ENCODE peak calls at places on chromosomes 11 and 22, in seven cellular contexts. One of them, this sample, is unnamed.

GRCh38 chr11:1224491-1225385 is 1.9 kb downstream of the MUC5B start:
- DNase-seq in nephron progenitor cell: peak
- DNase-seq in adrenal gland: no peak
- DNase-seq in H9: peak
- DNase-seq in fibroblast of mammary gland: no peak
- DNase-seq in kidney: peak
- DNase-seq in neural crest cell: no peak
- DNase-seq in this sample: peak

GRCh38 chr11:83566948-83567347 is 280.8 kb upstream of the CCDC90B start:
- DNase-seq in nephron progenitor cell: no peak
- DNase-seq in adrenal gland: no peak
- DNase-seq in H9: no peak
- DNase-seq in fibroblast of mammary gland: peak
- DNase-seq in kidney: no peak
- DNase-seq in neural crest cell: no peak
- DNase-seq in this sample: no peak

GRCh38 chr11:63765688-63766241 is 2.8 kb downstream of the ZFTA start:
- DNase-seq in nephron progenitor cell: peak
- DNase-seq in adrenal gland: no peak
- DNase-seq in H9: no peak
- DNase-seq in fibroblast of mammary gland: no peak
- DNase-seq in kidney: peak
- DNase-seq in neural crest cell: peak
- DNase-seq in this sample: no peak

GRCh38 chr11:44463751-44464150 is 101.7 kb upstream of the CD82 start:
- DNase-seq in nephron progenitor cell: no peak
- DNase-seq in adrenal gland: no peak
- DNase-seq in H9: no peak
- DNase-seq in fibroblast of mammary gland: no peak
- DNase-seq in kidney: no peak
- DNase-seq in neural crest cell: no peak
- DNase-seq in this sample: no peak

GRCh38 chr11:1501421-1502167 is 15.0 kb upstream of the MOB2 start:
- DNase-seq in nephron progenitor cell: no peak
- DNase-seq in adrenal gland: no peak
- DNase-seq in H9: no peak
- DNase-seq in fibroblast of mammary gland: no peak
- DNase-seq in kidney: peak
- DNase-seq in neural crest cell: no peak
- DNase-seq in this sample: no peak

GRCh38 chr11:12087075-12087775 is 23.2 kb upstream of the MICAL2 start:
- DNase-seq in nephron progenitor cell: no peak
- DNase-seq in adrenal gland: no peak
- DNase-seq in H9: no peak
- DNase-seq in fibroblast of mammary gland: peak
- DNase-seq in kidney: no peak
- DNase-seq in neural crest cell: no peak
- DNase-seq in this sample: no peak

GRCh38 chr11:35040221-35040942 is 98.6 kb upstream of the CD44 start:
- DNase-seq in nephron progenitor cell: no peak
- DNase-seq in adrenal gland: no peak
- DNase-seq in H9: no peak
- DNase-seq in fibroblast of mammary gland: peak
- DNase-seq in kidney: no peak
- DNase-seq in neural crest cell: no peak
- DNase-seq in this sample: no peak

GRCh38 chr11:86037743-86038142 is 31.1 kb downstream of the PICALM start:
- DNase-seq in nephron progenitor cell: no peak
- DNase-seq in adrenal gland: no peak
- DNase-seq in H9: no peak
- DNase-seq in fibroblast of mammary gland: no peak
- DNase-seq in kidney: no peak
- DNase-seq in neural crest cell: no peak
- DNase-seq in this sample: no peak

GRCh38 chr11:99316761-99317475 is 296.2 kb downstream of the CNTN5 start:
- DNase-seq in nephron progenitor cell: no peak
- DNase-seq in adrenal gland: no peak
- DNase-seq in H9: no peak
- DNase-seq in fibroblast of mammary gland: no peak
- DNase-seq in kidney: no peak
- DNase-seq in neural crest cell: no peak
- DNase-seq in this sample: no peak

GRCh38 chr22:37378642-37379058 is 48.6 kb downstream of the ELFN2 start:
- DNase-seq in nephron progenitor cell: no peak
- DNase-seq in adrenal gland: no peak
- DNase-seq in H9: no peak
- DNase-seq in fibroblast of mammary gland: no peak
- DNase-seq in kidney: no peak
- DNase-seq in neural crest cell: no peak
- DNase-seq in this sample: no peak

GRCh38 chr22:31530816-31531180 is 34.5 kb downstream of the SFI1 start:
- DNase-seq in nephron progenitor cell: no peak
- DNase-seq in adrenal gland: no peak
- DNase-seq in H9: no peak
- DNase-seq in fibroblast of mammary gland: no peak
- DNase-seq in kidney: no peak
- DNase-seq in neural crest cell: no peak
- DNase-seq in this sample: no peak

GRCh38 chr11:123111465-123111864 is 49.5 kb upstream of the HSPA8 start:
- DNase-seq in nephron progenitor cell: no peak
- DNase-seq in adrenal gland: no peak
- DNase-seq in H9: no peak
- DNase-seq in fibroblast of mammary gland: peak
- DNase-seq in kidney: no peak
- DNase-seq in neural crest cell: no peak
- DNase-seq in this sample: peak

DNA sequence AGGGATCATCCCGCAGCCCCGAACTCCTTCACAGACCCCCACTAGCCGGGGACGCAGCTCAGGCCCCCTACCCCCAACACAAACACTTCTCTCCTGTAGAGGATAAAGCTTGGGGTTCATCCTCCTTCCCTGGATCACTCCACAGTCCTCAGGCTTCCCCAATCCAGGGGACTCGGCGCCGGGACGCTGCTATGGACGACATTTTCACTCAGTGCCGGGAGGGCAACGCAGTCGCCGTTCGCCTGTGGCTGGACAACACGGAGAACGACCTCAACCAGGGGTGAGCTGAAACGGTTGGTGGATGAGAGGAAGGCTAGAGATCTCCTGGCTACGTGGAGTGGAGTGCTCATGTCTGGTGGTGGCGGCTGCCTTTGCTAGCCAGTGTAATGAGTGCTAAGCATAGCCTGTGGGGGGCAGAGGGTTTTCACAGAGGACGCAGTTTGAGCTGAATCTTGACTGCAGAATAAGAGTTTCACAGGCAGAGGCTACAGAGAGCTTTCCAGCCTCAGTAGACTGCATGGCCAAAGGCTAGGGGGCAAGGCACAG is 580 bp downstream of the ILK start:
- DNase-seq in nephron progenitor cell: peak
- DNase-seq in adrenal gland: peak
- DNase-seq in H9: peak
- DNase-seq in fibroblast of mammary gland: peak
- DNase-seq in kidney: peak
- DNase-seq in neural crest cell: no peak
- DNase-seq in this sample: no peak
- TF ChIP-seq CTCF in nephron progenitor cell: no peak
- TF ChIP-seq CTCF in adrenal gland: no peak
- TF ChIP-seq CTCF in H9: peak
- TF ChIP-seq CTCF in fibroblast of mammary gland: peak
- TF ChIP-seq CTCF in kidney: peak
- TF ChIP-seq CTCF in neural crest cell: peak
- TF ChIP-seq CTCF in this sample: peak

DNA sequence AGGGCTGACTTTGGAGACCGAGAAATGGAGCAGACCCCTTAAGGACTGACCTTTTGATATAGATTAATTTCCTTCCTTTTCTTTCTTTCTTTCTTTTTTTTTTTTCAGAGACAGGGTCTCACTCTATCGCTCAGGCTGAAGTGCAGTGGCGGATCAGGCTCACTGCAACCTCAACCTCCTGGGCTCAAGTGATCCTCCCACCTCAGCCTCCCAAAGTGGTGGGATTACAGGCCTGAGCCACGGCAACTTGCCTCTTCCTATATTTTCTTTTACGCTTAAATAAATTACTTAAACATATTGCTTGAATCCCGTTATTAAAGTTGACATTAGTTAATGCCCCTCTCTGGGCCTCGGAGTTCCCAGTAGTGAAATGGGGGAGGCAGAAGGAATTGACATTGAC is 350 bp upstream of the KCTD14 start:
- DNase-seq in nephron progenitor cell: no peak
- DNase-seq in adrenal gland: no peak
- DNase-seq in H9: no peak
- DNase-seq in fibroblast of mammary gland: no peak
- DNase-seq in kidney: no peak
- DNase-seq in neural crest cell: no peak
- DNase-seq in this sample: no peak
- TF ChIP-seq CTCF in nephron progenitor cell: no peak
- TF ChIP-seq CTCF in adrenal gland: no peak
- TF ChIP-seq CTCF in H9: no peak
- TF ChIP-seq CTCF in fibroblast of mammary gland: no peak
- TF ChIP-seq CTCF in kidney: no peak
- TF ChIP-seq CTCF in neural crest cell: no peak
- TF ChIP-seq CTCF in this sample: no peak

GRCh38 chr11:66068154-66068821 is 1.8 kb upstream of the PACS1 start:
- DNase-seq in nephron progenitor cell: peak
- DNase-seq in adrenal gland: peak
- DNase-seq in H9: peak
- DNase-seq in fibroblast of mammary gland: peak
- DNase-seq in kidney: no peak
- DNase-seq in neural crest cell: peak
- DNase-seq in this sample: peak

GRCh38 chr11:66071326-66071870 is 1.3 kb downstream of the PACS1 start:
- DNase-seq in nephron progenitor cell: no peak
- DNase-seq in adrenal gland: no peak
- DNase-seq in H9: no peak
- DNase-seq in fibroblast of mammary gland: no peak
- DNase-seq in kidney: no peak
- DNase-seq in neural crest cell: no peak
- DNase-seq in this sample: no peak

GRCh38 chr11:66070604-66071325 is 693 bp downstream of the PACS1 start:
- DNase-seq in nephron progenitor cell: peak
- DNase-seq in adrenal gland: peak
- DNase-seq in H9: peak
- DNase-seq in fibroblast of mammary gland: peak
- DNase-seq in kidney: peak
- DNase-seq in neural crest cell: peak
- DNase-seq in this sample: no peak

GRCh38 chr11:66068923-66069714 is 953 bp upstream of the PACS1 start:
- DNase-seq in nephron progenitor cell: no peak
- DNase-seq in adrenal gland: peak
- DNase-seq in H9: no peak
- DNase-seq in fibroblast of mammary gland: peak
- DNase-seq in kidney: peak
- DNase-seq in neural crest cell: no peak
- DNase-seq in this sample: no peak

GRCh38 chr11:66069715-66070603 is at the start of gene PACS1:
- DNase-seq in nephron progenitor cell: peak
- DNase-seq in adrenal gland: peak
- DNase-seq in H9: peak
- DNase-seq in fibroblast of mammary gland: peak
- DNase-seq in kidney: peak
- DNase-seq in neural crest cell: peak
- DNase-seq in this sample: peak
- TF ChIP-seq CTCF in nephron progenitor cell: no peak
- TF ChIP-seq CTCF in adrenal gland: peak
- TF ChIP-seq CTCF in H9: peak
- TF ChIP-seq CTCF in fibroblast of mammary gland: no peak
- TF ChIP-seq CTCF in kidney: peak
- TF ChIP-seq CTCF in neural crest cell: no peak
- TF ChIP-seq CTCF in this sample: no peak

DNA sequence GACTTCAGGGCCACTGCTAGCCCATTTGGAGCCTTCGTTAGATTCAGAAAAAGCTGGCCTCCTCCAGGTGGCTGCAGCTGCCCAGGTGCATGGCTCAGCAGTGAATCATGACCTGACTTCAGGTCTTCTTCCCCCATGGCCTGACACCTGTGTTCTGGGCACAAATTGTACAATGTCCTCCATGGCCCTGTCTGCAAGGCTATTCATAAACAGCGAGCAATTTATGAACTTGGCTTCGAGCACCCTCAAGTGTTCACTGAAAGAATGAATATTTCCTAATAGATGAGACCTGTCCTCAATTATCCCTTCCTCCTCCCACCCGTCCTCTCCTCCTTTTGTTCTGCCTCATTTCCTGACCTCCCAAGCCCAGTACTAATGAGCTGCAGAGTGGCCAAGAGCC is 12.2 kb upstream of the VPS37C start:
- DNase-seq in nephron progenitor cell: no peak
- DNase-seq in adrenal gland: no peak
- DNase-seq in H9: no peak
- DNase-seq in fibroblast of mammary gland: peak
- DNase-seq in kidney: no peak
- DNase-seq in neural crest cell: no peak
- DNase-seq in this sample: no peak
- TF ChIP-seq CTCF in nephron progenitor cell: no peak
- TF ChIP-seq CTCF in adrenal gland: peak
- TF ChIP-seq CTCF in H9: no peak
- TF ChIP-seq CTCF in fibroblast of mammary gland: peak
- TF ChIP-seq CTCF in kidney: no peak
- TF ChIP-seq CTCF in neural crest cell: no peak
- TF ChIP-seq CTCF in this sample: peak

GRCh38 chr22:41226728-41227655 is 13.7 kb downstream of the CHADL start:
- DNase-seq in nephron progenitor cell: no peak
- DNase-seq in adrenal gland: no peak
- DNase-seq in H9: no peak
- DNase-seq in fibroblast of mammary gland: no peak
- DNase-seq in kidney: no peak
- DNase-seq in neural crest cell: no peak
- DNase-seq in this sample: no peak
- TF ChIP-seq CTCF in nephron progenitor cell: no peak
- TF ChIP-seq CTCF in adrenal gland: no peak
- TF ChIP-seq CTCF in H9: no peak
- TF ChIP-seq CTCF in fibroblast of mammary gland: no peak
- TF ChIP-seq CTCF in kidney: no peak
- TF ChIP-seq CTCF in neural crest cell: no peak
- TF ChIP-seq CTCF in this sample: no peak

DNA sequence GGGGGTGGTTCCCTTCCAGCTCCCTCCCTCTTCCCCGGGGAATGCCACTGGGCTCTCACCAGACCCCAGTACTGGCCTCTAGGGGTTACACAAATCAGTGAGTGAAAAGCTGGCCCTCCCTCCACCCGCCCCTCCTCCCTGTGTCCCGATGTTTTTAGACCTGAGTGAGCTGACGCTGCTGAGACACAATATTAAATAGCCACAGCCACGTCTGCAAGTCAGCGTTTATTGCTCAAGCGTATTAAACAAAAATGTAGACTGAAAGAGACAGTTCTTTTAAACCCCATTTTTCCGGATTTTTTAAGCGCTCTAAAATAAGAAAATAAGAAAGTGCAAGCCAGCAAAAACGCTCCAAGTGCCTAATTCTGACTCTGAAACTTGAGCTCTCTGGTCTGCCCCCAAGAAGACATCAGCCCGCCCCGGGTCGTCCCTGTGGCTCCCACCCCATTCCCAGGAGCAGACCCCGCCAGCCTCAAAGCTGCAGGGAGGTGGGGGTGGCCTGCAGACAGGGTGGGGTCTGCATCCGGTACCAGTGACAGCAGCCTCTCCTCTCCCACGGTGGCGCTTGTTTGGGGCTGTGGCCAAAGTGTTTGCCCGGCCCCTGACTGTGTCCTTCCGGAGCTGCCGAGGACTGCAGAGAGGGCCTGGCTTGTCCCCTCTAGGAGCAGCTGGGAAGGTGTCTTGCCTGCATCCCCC is 1.2 kb upstream of the TTLL8 start:
- DNase-seq in nephron progenitor cell: peak
- DNase-seq in adrenal gland: no peak
- DNase-seq in H9: peak
- DNase-seq in fibroblast of mammary gland: peak
- DNase-seq in kidney: peak
- DNase-seq in neural crest cell: peak
- DNase-seq in this sample: no peak
- TF ChIP-seq CTCF in nephron progenitor cell: peak
- TF ChIP-seq CTCF in adrenal gland: no peak
- TF ChIP-seq CTCF in H9: peak
- TF ChIP-seq CTCF in fibroblast of mammary gland: no peak
- TF ChIP-seq CTCF in kidney: no peak
- TF ChIP-seq CTCF in neural crest cell: peak
- TF ChIP-seq CTCF in this sample: no peak